ENCODE peak calls at places on chromosomes 16 and 17, in seven cellular contexts. P is left ventricle myocardium inferior; F is GM10248; O is SHP77; L is stimulated activated CD4-positive, alpha-beta T cell treated with anti-CD3 and anti-CD28 coated beads, Interleukin-2, amount 100 ng/mL, for 24 hours; Z is H7; M is NCI-H1930. A is an unnamed sample.
A peak's percentile ranks its signal among the peaks of the same experiment; 100 is the strongest.

GRCh38 chr17:65583921-65584603 is 22.6 kb upstream of the AXIN2 start:
- DNase-seq in P (peak; percentile 34), F (no peak), O (peak; percentile 72), Z (no peak), M (no peak), L (no peak), A (no peak)

GRCh38 chr16:48013476-48013875 is 142.3 kb downstream of the ABCC12 start:
- DNase-seq in F (no peak), Z (no peak), L (no peak), P (no peak), M (no peak), O (no peak), A (no peak)

GRCh38 chr17:7139400-7139799 is 24.8 kb upstream of the ASGR2 start:
- DNase-seq in O (no peak), M (no peak), F (no peak), Z (no peak), L (no peak), P (no peak), A (no peak)

GRCh38 chr17:10583834-10584233 is 34.4 kb upstream of the MYH2 start:
- DNase-seq in L (no peak), M (no peak), Z (no peak), F (no peak), O (no peak), P (no peak), A (no peak)

GRCh38 chr17:75995385-75995925 is 5.2 kb upstream of the CDK3 start:
- DNase-seq in M (no peak), L (no peak), Z (peak; percentile 38), O (no peak), P (no peak), F (no peak), A (no peak)

GRCh38 chr16:19707699-19708497 is 10.1 kb downstream of the KNOP1 start:
- DNase-seq in L (no peak), M (no peak), P (no peak), Z (peak; percentile 70), O (no peak), F (no peak), A (no peak)

GRCh38 chr17:70478883-70479282 is 309.6 kb downstream of the KCNJ2 start:
- DNase-seq in L (no peak), O (no peak), F (no peak), M (no peak), P (peak; percentile 14), Z (no peak), A (no peak)

GRCh38 chr17:9101356-9101755 is 80.0 kb downstream of the NTN1 start:
- DNase-seq in L (no peak), F (no peak), P (no peak), Z (no peak), O (no peak), M (no peak), A (no peak)

GRCh38 chr17:32206816-32207215 is 58.8 kb upstream of the RHBDL3 start:
- DNase-seq in L (no peak), O (no peak), P (no peak), M (no peak), Z (no peak), F (no peak), A (no peak)

GRCh38 chr16:24728891-24729242 is 584 bp upstream of the TNRC6A start:
- DNase-seq in M (no peak), F (no peak), P (no peak), O (no peak), L (no peak), Z (no peak), A (no peak)

GRCh38 chr17:72931163-72931562 is 161.3 kb downstream of the SLC39A11 start:
- DNase-seq in M (no peak), L (peak; percentile 10), O (no peak), F (peak; percentile 47), P (no peak), Z (peak; percentile 47), A (no peak)

A was measured in iPS DF 19.7.